ENCODE peak calls at places on chromosomes 13 and 19, in eight cellular contexts. V, P, R, I, X, B, M and T are unnamed samples. For H3K36me3, the result is how much of the 10 kb centered on the place peaks cover.

GRCh38 chr19:23526302-23526701 is 131.0 kb upstream of the ZNF91 start:
- DNase-seq in B (no peak), I (no peak), P (no peak), V (no peak), M (no peak), R (no peak), X (no peak), T (no peak)

GRCh38 chr13:50643055-50643454 is 200.4 kb downstream of the DLEU7 start:
- DNase-seq in I (no peak), V (no peak), M (no peak), B (no peak), R (no peak), X (no peak), P (no peak), T (no peak)

GRCh38 chr13:89115307-89115706 is 1444.1 kb downstream of the SLITRK5 start:
- DNase-seq in P (no peak), X (no peak), R (no peak), B (no peak), M (no peak), V (no peak), I (no peak), T (no peak)

GRCh38 chr13:79429309-79429708 is 23.3 kb upstream of the RBM26 start:
- DNase-seq in V (no peak), B (no peak), X (no peak), I (no peak), R (no peak), M (no peak), P (no peak), T (no peak)

GRCh38 chr19:11092181-11092538 is 2.9 kb downstream of the LDLR start:
- DNase-seq in V (peak), B (no peak), X (peak), R (no peak), I (no peak), M (no peak), P (no peak), T (peak)

GRCh38 chr13:34748078-34748477 is 194.0 kb upstream of the NBEA start:
- DNase-seq in X (peak), I (peak), V (no peak), P (no peak), R (no peak), B (no peak), M (no peak), T (no peak)

GRCh38 chr19:35045667-35046300 is 4.3 kb downstream of the HPN start:
- DNase-seq in X (peak), I (no peak), M (no peak), B (peak), V (peak), P (no peak), R (no peak), T (no peak)

GRCh38 chr13:74675185-74675584 is 541.0 kb upstream of the KLF12 start:
- DNase-seq in M (peak), R (no peak), P (no peak), I (no peak), V (peak), X (peak), B (no peak), T (peak)

GRCh38 chr13:27455331-27455855 is 5.0 kb upstream of the MTIF3 start:
- DNase-seq in X (peak), B (no peak), P (no peak), M (no peak), R (no peak), V (no peak), I (no peak), T (no peak)

GRCh38 chr13:31234729-31235128 is 35.0 kb downstream of the B3GLCT start:
- DNase-seq in M (no peak), X (no peak), I (no peak), P (peak), B (no peak), V (no peak), R (no peak), T (no peak)

GRCh38 chr19:38624822-38625221 is 5.8 kb downstream of the EIF3K start:
- DNase-seq in X (no peak), M (no peak), I (no peak), V (no peak), P (no peak), R (no peak), B (no peak), T (no peak)

GRCh38 chr19:1849999-1850398 is 1.7 kb upstream of the REXO1 start:
- DNase-seq in P (no peak), B (no peak), V (no peak), I (no peak), M (no peak), R (no peak), X (no peak), T (no peak)

GRCh38 chr19:33226550-33227241 is 1.0 kb upstream of the SLC7A10 start:
- DNase-seq in I (peak), P (peak), V (no peak), X (peak), M (no peak), B (peak), R (no peak), T (no peak)
- H3K4me3 ChIP-seq in I (peak), P (no peak), V (no peak), X (no peak), M (no peak), B (no peak), R (no peak), T (no peak)

GRCh38 chr19:14554382-14554812 is 17.5 kb downstream of the NDUFB7 start:
- DNase-seq in R (peak), X (no peak), P (no peak), M (no peak), V (no peak), I (no peak), B (peak), T (no peak)
- TF ChIP-seq CTCF in R (peak), X (no peak), P (no peak), M (peak), V (no peak), I (no peak), B (no peak), T (no peak)

GRCh38 chr19:44894946-44895345 is 3.9 kb downstream of the TOMM40 start:
- DNase-seq in P (no peak), V (no peak), B (no peak), M (no peak), I (no peak), R (no peak), X (no peak), T (no peak)
- H3K36me3 ChIP-seq in P (half or more), V (under half), B (under half), M (under half), I (half or more), R (under half), X (under half), T (under half)

GRCh38 chr19:33257828-33258227 is 32.2 kb upstream of the SLC7A10 start:
- DNase-seq in B (no peak), X (no peak), M (no peak), R (no peak), P (no peak), I (no peak), V (no peak), T (no peak)

GRCh38 chr19:33256266-33256665 is 30.6 kb upstream of the SLC7A10 start:
- DNase-seq in M (no peak), X (no peak), R (no peak), B (no peak), I (no peak), V (no peak), P (peak), T (no peak)

GRCh38 chr19:33261511-33262192 is 36.0 kb upstream of the SLC7A10 start:
- DNase-seq in P (no peak), R (no peak), B (no peak), I (no peak), X (no peak), M (no peak), V (no peak), T (no peak)

GRCh38 chr19:33260628-33261418 is 35.2 kb upstream of the SLC7A10 start:
- DNase-seq in X (no peak), R (no peak), P (no peak), I (peak), B (no peak), V (no peak), M (no peak), T (no peak)

GRCh38 chr19:33259532-33259931 is 33.9 kb upstream of the SLC7A10 start:
- DNase-seq in M (no peak), B (no peak), P (no peak), V (no peak), I (peak), R (no peak), X (no peak), T (no peak)
- H3K4me3 ChIP-seq in M (no peak), B (no peak), P (no peak), V (no peak), I (no peak), R (no peak), X (no peak), T (no peak)

GRCh38 chr13:19089315-19089714 is 92.3 kb downstream of the TUBA3C start:
- DNase-seq in X (no peak), M (no peak), B (no peak), I (no peak), P (no peak), V (no peak), R (no peak), T (no peak)
- TF ChIP-seq CTCF in X (no peak), M (no peak), B (no peak), I (peak), P (no peak), V (no peak), R (no peak), T (no peak)

GRCh38 chr13:24888291-24888931 is 124.4 kb downstream of the RNF17 start:
- DNase-seq in X (no peak), B (no peak), I (no peak), V (no peak), P (no peak), M (no peak), R (no peak), T (no peak)
- H3K36me3 ChIP-seq in X (under half), B (under half), I (under half), V (under half), P (under half), M (under half), R (under half), T (under half)

DNA sequence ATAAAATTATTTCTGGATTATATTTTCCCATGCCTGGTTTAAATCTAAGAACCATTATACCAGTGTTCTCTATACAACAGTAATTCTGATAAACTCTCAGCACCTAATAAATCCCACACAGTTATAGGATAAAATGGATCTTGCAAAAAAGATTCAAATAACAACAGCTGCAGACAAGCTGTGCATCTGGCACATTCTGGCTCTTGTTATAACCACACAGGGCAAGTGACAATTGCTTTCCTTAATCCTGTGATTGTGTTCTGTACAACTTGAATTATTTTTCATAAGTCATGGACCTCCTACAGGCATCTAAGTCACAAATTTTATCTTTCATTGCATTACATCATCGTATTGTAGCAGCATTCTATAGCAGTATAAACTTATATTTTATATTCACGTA is 948.3 kb downstream of the SLITRK1 start:
- DNase-seq in X (peak), V (no peak), R (no peak), B (no peak), I (no peak), M (no peak), P (no peak), T (no peak)
- H3K4me3 ChIP-seq in X (no peak), V (no peak), R (no peak), B (no peak), I (no peak), M (no peak), P (no peak), T (no peak)

GRCh38 chr13:21670006-21670882 is 629 bp upstream of the FGF9 start:
- DNase-seq in P (peak), X (peak), M (no peak), R (peak), B (peak), V (peak), I (peak), T (no peak)

GRCh38 chr13:21672811-21673591 is 2.1 kb downstream of the FGF9 start:
- DNase-seq in M (no peak), V (no peak), B (no peak), R (no peak), X (no peak), I (no peak), P (no peak), T (no peak)

GRCh38 chr13:21671793-21672680 is 1.2 kb downstream of the FGF9 start:
- DNase-seq in P (no peak), I (no peak), X (no peak), B (no peak), R (no peak), M (no peak), V (no peak), T (no peak)

GRCh38 chr13:21668665-21669599 is 1.9 kb upstream of the FGF9 start:
- DNase-seq in V (peak), B (peak), P (no peak), X (peak), M (no peak), R (no peak), I (no peak), T (no peak)

GRCh38 chr13:21670883-21671792 is at the start of gene FGF9:
- DNase-seq in V (peak), X (peak), I (peak), P (peak), B (peak), M (no peak), R (peak), T (no peak)
- TF ChIP-seq CTCF in V (peak), X (no peak), I (no peak), P (no peak), B (no peak), M (no peak), R (no peak), T (no peak)